ENCODE peak calls at places on chromosomes 5 and 9, in four cellular contexts. P is AG09319, B is stomach, W is prostate gland. M is an unnamed sample.

GRCh38 chr5:5298841-5299543 is 123.5 kb upstream of the ICE1 start:
- DNase-seq in W (no peak), B (no peak), P (no peak), M (no peak)

GRCh38 chr9:130833324-130833990 is 1.6 kb upstream of the ABL1 start:
- DNase-seq in B (no peak), W (peak; percentile 47), P (no peak), M (no peak)

GRCh38 chr9:107389617-107390071 is 99.9 kb downstream of the KLF4 start:
- DNase-seq in W (peak; percentile 85), B (peak; percentile 78), P (peak; percentile 42), M (no peak)

GRCh38 chr5:3202570-3202969 is 393.1 kb upstream of the IRX1 start:
- DNase-seq in W (no peak), P (no peak), B (no peak), M (no peak)

GRCh38 chr5:157159209-157159751 is 6.8 kb downstream of the GARIN3 start:
- DNase-seq in W (no peak), B (no peak), P (no peak), M (no peak)

GRCh38 chr9:20744046-20744630 is 60.1 kb downstream of the FOCAD start:
- DNase-seq in W (no peak), B (no peak), P (peak; percentile 54), M (no peak)

GRCh38 chr5:30581198-30581925 is 612.1 kb upstream of the CDH6 start:
- DNase-seq in P (no peak), B (no peak), W (no peak), M (no peak)

GRCh38 chr9:33013962-33014664 is 11.0 kb upstream of the DNAJA1 start:
- DNase-seq in B (no peak), W (no peak), P (no peak), M (no peak)

GRCh38 chr9:88643931-88644330 is 109.0 kb downstream of the NXNL2 start:
- DNase-seq in W (no peak), P (no peak), B (no peak), M (no peak)

GRCh38 chr5:135648109-135648508 is 69.3 kb upstream of the CXCL14 start:
- DNase-seq in B (no peak), P (no peak), W (no peak), M (no peak)

GRCh38 chr9:96130970-96131369 is 171.0 kb downstream of the HSD17B3 start:
- DNase-seq in B (no peak), W (no peak), P (no peak), M (no peak)

GRCh38 chr5:116563909-116564308 is 10.7 kb downstream of the SEMA6A start:
- DNase-seq in B (no peak), P (no peak), W (no peak), M (no peak)

GRCh38 chr5:82720213-82720612 is 357.0 kb downstream of the TMEM167A start:
- DNase-seq in B (no peak), P (no peak), W (no peak), M (no peak)

GRCh38 chr9:801399-802071 is 40.0 kb upstream of the DMRT1 start:
- DNase-seq in P (peak; percentile 12), B (no peak), W (no peak), M (no peak)

GRCh38 chr5:142248853-142249462 is 75.9 kb downstream of the SPRY4 start:
- DNase-seq in B (peak; percentile 34), P (peak; percentile 60), W (peak; percentile 44), M (no peak)

GRCh38 chr5:56523779-56524178 is 290.6 kb upstream of the ANKRD55 start:
- DNase-seq in B (no peak), P (no peak), W (peak; percentile 22), M (no peak)

GRCh38 chr9:94697972-94698581 is 28.4 kb upstream of the AOPEP start:
- DNase-seq in B (no peak), P (peak; percentile 66), W (no peak), M (no peak)

GRCh38 chr5:168131519-168131918 is 159.9 kb upstream of the WWC1 start:
- DNase-seq in W (no peak), P (no peak), B (no peak), M (no peak)

GRCh38 chr9:14730367-14730958 is 7.9 kb upstream of the CER1 start:
- DNase-seq in P (no peak), W (no peak), B (no peak), M (no peak)

GRCh38 chr5:134084570-134084969 is 29.9 kb upstream of the TCF7 start:
- DNase-seq in P (no peak), B (no peak), W (no peak), M (no peak)

GRCh38 chr9:124291801-124292396 is 34.1 kb downstream of the NEK6 start:
- DNase-seq in B (no peak), P (no peak), W (no peak), M (no peak)

GRCh38 chr5:124670672-124671592 is 75.5 kb downstream of the ZNF608 start:
- DNase-seq in P (no peak), W (no peak), B (no peak), M (no peak)

GRCh38 chr5:135398160-135398854 is 724 bp downstream of the MACROH2A1 start:
- DNase-seq in P (no peak), W (no peak), B (peak; percentile 48), M (peak; percentile 33)

GRCh38 chr5:24535646-24536045 is 109.1 kb downstream of the CDH10 start:
- DNase-seq in B (no peak), W (no peak), P (no peak), M (no peak)

GRCh38 chr5:93162201-93162654 is 418.8 kb downstream of the NR2F1-AS1 start:
- DNase-seq in B (no peak), P (no peak), W (no peak), M (no peak)

GRCh38 chr5:173679909-173680626 is 63.6 kb upstream of the BOD1 start:
- DNase-seq in B (no peak), P (no peak), W (no peak), M (no peak)

GRCh38 chr9:136488247-136489214 is 5.7 kb upstream of the SEC16A start:
- DNase-seq in W (peak; percentile 73), P (no peak), B (peak; percentile 87), M (peak; percentile 76)

DNA sequence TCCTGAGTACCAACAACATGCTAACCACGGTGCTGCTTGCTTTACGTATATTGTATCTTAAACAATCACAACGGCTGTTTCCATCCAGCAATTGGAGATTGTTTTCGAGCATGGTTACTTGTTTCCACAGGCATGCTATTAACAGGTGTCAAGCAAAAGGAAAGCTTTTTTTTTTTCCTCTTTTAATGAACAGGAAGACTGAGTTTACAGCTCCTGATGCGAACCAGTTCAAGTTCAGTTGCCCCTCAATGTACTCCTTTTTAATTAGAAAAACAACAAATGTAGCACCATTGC is 186.8 kb downstream of the PDZD2 start:
- DNase-seq in P (no peak), B (no peak), W (no peak), M (no peak)
- TF ChIP-seq CTCF in P (no peak), B (no peak), W (no peak), M (peak; percentile 1)

DNA sequence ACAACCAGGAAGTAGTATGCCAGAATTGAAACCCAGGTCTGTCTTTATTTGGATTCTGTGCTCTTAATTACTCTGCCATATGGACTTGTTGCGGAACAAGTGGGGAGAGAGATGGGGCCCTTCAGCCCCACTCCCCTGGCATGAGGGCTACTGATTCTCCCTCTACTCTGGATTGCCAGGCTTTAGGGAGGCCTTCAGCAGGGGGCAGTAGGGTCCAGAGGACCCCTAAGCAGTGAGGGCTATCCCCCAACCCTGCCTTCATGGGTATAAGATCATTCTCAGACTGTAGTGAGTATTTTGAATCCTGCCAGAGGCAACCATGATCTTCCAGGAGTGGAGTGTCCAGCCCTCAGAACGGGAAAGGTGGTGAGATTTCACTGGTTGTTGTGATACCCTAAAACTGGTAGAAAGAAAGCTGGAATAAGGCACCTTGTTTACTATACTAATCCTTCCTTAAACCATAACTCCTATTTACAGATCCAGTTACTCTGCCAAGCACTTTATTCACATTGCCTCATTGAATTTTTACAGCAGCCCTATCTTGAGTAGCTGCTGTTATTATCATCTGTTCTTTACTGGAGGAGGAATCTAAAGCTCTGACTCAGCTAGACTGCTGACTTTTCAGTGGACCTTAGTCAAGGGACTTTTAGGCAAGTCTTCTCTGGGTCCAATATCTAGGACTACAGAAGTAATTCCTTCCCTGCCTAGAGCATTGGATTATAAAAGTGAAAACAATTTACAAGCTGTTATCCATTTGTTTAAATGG is 31.3 kb upstream of the LARP1 start:
- DNase-seq in B (no peak), W (no peak), P (no peak), M (no peak)
- TF ChIP-seq CTCF in B (no peak), W (no peak), P (no peak), M (no peak)

GRCh38 chr9:21967169-21967568 is 27.0 kb downstream of the CDKN2A start:
- DNase-seq in W (no peak), P (no peak), B (no peak), M (no peak)

GRCh38 chr9:21964925-21965385 is 29.2 kb downstream of the CDKN2A start:
- DNase-seq in W (no peak), P (no peak), B (peak; percentile 38), M (no peak)

GRCh38 chr9:21966140-21966851 is 27.9 kb downstream of the CDKN2A start:
- DNase-seq in W (no peak), P (no peak), B (no peak), M (no peak)

GRCh38 chr9:21967707-21968106 is 26.5 kb downstream of the CDKN2A start:
- DNase-seq in W (no peak), P (no peak), B (no peak), M (no peak)

GRCh38 chr9:21965401-21965951 is 28.7 kb downstream of the CDKN2A start:
- DNase-seq in B (peak; percentile 67), P (no peak), W (no peak), M (peak; percentile 51)
- TF ChIP-seq CTCF in B (peak; percentile 36), P (peak; percentile 74), W (no peak), M (peak; percentile 61)

DNA sequence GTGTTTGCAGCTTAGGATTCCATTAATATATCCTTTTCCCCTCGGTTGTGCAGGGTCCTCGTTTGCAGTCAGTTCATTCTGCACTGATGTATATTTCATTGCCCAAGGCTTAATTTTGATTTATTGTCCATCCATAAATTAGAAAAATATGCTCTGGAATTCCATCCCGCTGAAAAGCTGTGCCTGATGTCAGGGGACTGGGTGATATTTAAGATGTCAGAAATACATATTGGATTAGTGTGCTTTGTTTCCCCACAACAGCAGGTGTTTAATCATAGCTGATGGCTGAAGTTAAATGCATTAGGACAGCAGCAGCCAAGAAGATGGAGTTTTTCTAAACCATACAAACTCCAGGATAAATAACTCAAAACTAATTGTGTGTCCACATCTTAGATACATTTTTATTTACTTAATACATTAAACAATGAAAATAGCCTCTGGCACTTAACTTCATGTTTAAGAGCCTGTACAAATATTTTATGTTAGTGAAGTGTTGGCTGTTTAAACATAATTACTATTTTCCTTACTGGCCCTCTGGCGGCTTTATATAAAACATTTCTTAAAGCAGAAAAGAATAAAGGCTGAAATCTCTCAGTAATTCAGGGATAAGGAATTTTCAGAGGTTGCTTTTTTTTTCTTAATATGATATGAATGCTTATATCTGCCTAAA is 170.4 kb upstream of the TBCA start:
- DNase-seq in B (no peak), P (no peak), W (no peak), M (no peak)
- TF ChIP-seq CTCF in B (no peak), P (no peak), W (no peak), M (no peak)

GRCh38 chr9:101369884-101370531 is 14.8 kb downstream of the BAAT start:
- DNase-seq in B (no peak), P (no peak), W (no peak), M (no peak)
- TF ChIP-seq CTCF in B (no peak), P (no peak), W (no peak), M (no peak)

M was measured in neural crest cell.